ENCODE peak calls at places on chromosomes 5 and 9, in six cellular contexts. U is IMR-90, W is neuronal stem cell, Z is H9, I is H1, O is mesendoderm. M is an unnamed sample.
A peak's percentile ranks its signal among the peaks of the same experiment; 100 is the strongest.

GRCh38 chr9:105455836-105456475 is 8.1 kb downstream of the FSD1L start:
- DNase-seq in W (no peak), U (no peak), O (no peak), Z (no peak), I (no peak), M (no peak)

GRCh38 chr5:140402258-140403074 is 833 bp downstream of the ANKHD1 start:
- DNase-seq in Z (peak; percentile 86), W (peak; percentile 54), O (peak; percentile 87), I (peak; percentile 76), U (peak; percentile 29), M (peak; percentile 73)

GRCh38 chr5:5572010-5572982 is 149.8 kb downstream of the ICE1 start:
- DNase-seq in Z (peak; percentile 42), W (no peak), I (no peak), O (no peak), U (no peak), M (no peak)

GRCh38 chr5:65672787-65673186 is 48.0 kb downstream of the SHLD3 start:
- DNase-seq in W (no peak), Z (no peak), I (no peak), O (no peak), U (peak; percentile 88), M (peak; percentile 85)

GRCh38 chr5:139638090-139638735 is 9.9 kb upstream of the CXXC5 start:
- DNase-seq in Z (no peak), O (peak; percentile 70), I (peak; percentile 69), W (no peak), U (peak; percentile 66), M (peak; percentile 93)

GRCh38 chr5:10576790-10577189 is 12.9 kb downstream of the ANKRD33B start:
- DNase-seq in U (no peak), I (no peak), Z (no peak), W (no peak), O (no peak), M (no peak)

GRCh38 chr9:82382887-82383616 is 394.5 kb downstream of the SPATA31D1 start:
- DNase-seq in I (no peak), O (peak; percentile 95), Z (no peak), U (no peak), W (peak; percentile 48), M (no peak)

GRCh38 chr9:75265525-75265972 is 177.2 kb downstream of the OSTF1 start:
- DNase-seq in O (peak; percentile 63), U (peak; percentile 42), Z (peak; percentile 41), I (peak; percentile 70), W (peak; percentile 54), M (peak; percentile 41)

GRCh38 chr5:56019306-56020272 is 24.8 kb upstream of the IL6ST start:
- DNase-seq in U (peak; percentile 40), I (no peak), O (no peak), Z (no peak), W (no peak), M (peak; percentile 40)

GRCh38 chr5:76210946-76211345 is 127.8 kb downstream of the SV2C start:
- DNase-seq in I (no peak), U (no peak), W (no peak), O (no peak), Z (no peak), M (no peak)
- H2BK15ac ChIP-seq in I (no peak overlapping the region), U (no peak overlapping the region), W (no peak overlapping the region), O (no peak overlapping the region), Z (no peak overlapping the region), M (no peak overlapping the region)

DNA sequence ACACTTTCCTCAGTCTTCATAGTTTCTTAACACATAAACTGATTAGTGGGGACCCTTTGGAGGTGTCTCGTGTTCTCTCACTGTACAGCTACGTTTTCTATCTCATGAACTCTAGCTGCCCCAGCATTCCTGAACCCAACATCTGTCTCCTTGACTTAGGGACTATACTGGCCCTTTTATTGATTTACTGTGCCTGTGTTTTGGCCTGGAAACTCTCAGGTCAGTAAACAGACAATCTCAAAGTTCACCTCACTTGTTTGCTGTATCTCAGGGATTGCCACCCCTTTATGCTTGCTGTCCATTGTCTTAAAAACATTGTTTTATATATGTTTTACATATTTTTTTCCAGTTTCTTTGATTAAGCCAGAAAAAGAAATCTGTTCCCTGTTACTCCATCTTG is 222.8 kb downstream of the FAM170A start:
- DNase-seq in Z (no peak), I (no peak), O (no peak), W (no peak), U (no peak), M (no peak)
- H2BK15ac ChIP-seq in Z (no peak overlapping the region), I (no peak overlapping the region), O (no peak overlapping the region), W (no peak overlapping the region), U (no peak overlapping the region), M (no peak overlapping the region)

GRCh38 chr9:95506692-95507455 is 9.9 kb downstream of the PTCH1 start:
- DNase-seq in I (peak; percentile 65), U (peak; percentile 58), W (no peak), O (peak; percentile 81), Z (peak; percentile 53), M (peak; percentile 77)

GRCh38 chr9:95508968-95509850 is 7.6 kb downstream of the PTCH1 start:
- DNase-seq in O (peak; percentile 99), U (peak; percentile 92), Z (peak; percentile 96), W (peak; percentile 97), I (peak; percentile 82), M (peak; percentile 98)

GRCh38 chr9:95508242-95508967 is 8.4 kb downstream of the PTCH1 start:
- DNase-seq in I (peak; percentile 55), O (peak; percentile 29), W (no peak), Z (no peak), U (no peak), M (no peak)

GRCh38 chr9:95506438-95506691 is 10.4 kb downstream of the PTCH1 start:
- DNase-seq in I (no peak), Z (no peak), O (peak; percentile 60), W (no peak), U (peak; percentile 47), M (peak; percentile 67)

GRCh38 chr9:95507456-95508241 is 9.1 kb downstream of the PTCH1 start:
- DNase-seq in I (peak; percentile 75), W (no peak), U (peak; percentile 73), Z (peak; percentile 58), O (peak; percentile 94), M (peak; percentile 83)
- H2BK15ac ChIP-seq in I (no peak overlapping the region), W (peak overlapping the region; percentile 49), U (peak overlapping the region; percentile 32), Z (no peak overlapping the region), O (no peak overlapping the region), M (peak overlapping the region; percentile 67)

GRCh38 chr9:124263800-124264426 is 6.2 kb downstream of the NEK6 start:
- DNase-seq in Z (no peak), I (no peak), U (no peak), O (no peak), W (no peak), M (no peak)
- H2BK15ac ChIP-seq in Z (no peak overlapping the region), I (no peak overlapping the region), U (no peak overlapping the region), O (no peak overlapping the region), W (peak overlapping the region; percentile 77), M (no peak overlapping the region)

DNA sequence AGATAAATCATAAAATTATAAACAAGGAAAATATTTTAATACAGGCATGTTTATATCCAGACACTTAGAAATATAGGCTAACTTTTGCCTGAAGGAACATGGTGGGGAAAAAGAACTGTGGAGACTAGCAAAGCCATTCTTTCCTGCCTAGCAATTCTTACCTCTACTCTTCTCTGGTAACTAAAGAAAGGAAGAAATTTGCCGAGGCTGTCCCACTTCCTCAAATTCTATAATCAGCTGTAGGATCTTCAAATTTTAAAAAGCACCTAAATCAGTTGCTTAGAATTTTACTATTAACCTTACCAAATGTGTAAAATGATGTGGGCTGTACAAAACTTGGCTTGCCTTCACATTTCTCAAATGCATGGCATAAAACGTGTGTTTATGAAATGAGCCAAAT is 249.1 kb upstream of the SMARCA2 start:
- DNase-seq in W (no peak), O (no peak), I (no peak), Z (no peak), U (no peak), M (no peak)
- H2BK15ac ChIP-seq in W (no peak overlapping the region), O (no peak overlapping the region), I (no peak overlapping the region), Z (no peak overlapping the region), U (no peak overlapping the region), M (no peak overlapping the region)

DNA sequence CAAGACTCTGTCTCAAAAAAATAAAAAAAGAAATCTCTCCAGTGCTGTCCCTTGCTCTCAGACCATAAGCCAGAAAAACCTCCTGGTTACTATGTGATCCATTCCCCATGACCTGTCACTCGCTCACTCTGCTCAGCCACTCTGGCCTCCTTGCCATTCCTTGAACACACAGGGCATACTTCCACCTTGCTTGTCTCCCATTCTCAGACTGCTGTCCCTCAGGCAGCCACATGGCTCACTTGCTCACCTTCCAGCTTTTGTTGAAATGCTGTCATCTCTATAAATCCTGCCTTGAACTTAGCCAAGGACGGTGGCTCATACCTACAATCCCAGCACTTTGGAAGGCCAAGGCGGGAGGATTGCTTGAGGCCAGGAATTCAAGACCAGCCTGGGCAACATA is 82.9 kb downstream of the UGCG start:
- DNase-seq in W (no peak), U (no peak), O (no peak), I (no peak), Z (no peak), M (no peak)
- H2BK15ac ChIP-seq in W (no peak overlapping the region), U (peak overlapping the region; percentile 20), O (no peak overlapping the region), I (no peak overlapping the region), Z (no peak overlapping the region), M (peak overlapping the region; percentile 54)